ENCODE peak calls at places on chromosomes 16 and 17, in four cellular contexts. Z, L, D and M are unnamed samples.

GRCh38 chr17:59311051-59311468 is 20.4 kb upstream of the YPEL2 start:
- DNase-seq in D (no peak), L (peak), Z (peak), M (peak)

GRCh38 chr16:17416461-17417221 is 54.1 kb downstream of the XYLT1 start:
- DNase-seq in L (no peak), Z (peak), D (no peak), M (no peak)

GRCh38 chr17:53032861-53033271 is 789.9 kb upstream of the KIF2B start:
- DNase-seq in L (peak), D (peak), Z (peak), M (peak)

GRCh38 chr17:66177048-66177447 is 14.9 kb downstream of the CEP112 start:
- DNase-seq in L (no peak), Z (no peak), D (no peak), M (no peak)

GRCh38 chr16:20610892-20611349 is 34.8 kb upstream of the ACSM2B start:
- DNase-seq in Z (no peak), D (no peak), L (no peak), M (no peak)

GRCh38 chr17:81510524-81510797 is 2.1 kb downstream of the ACTG1 start:
- DNase-seq in L (no peak), D (no peak), Z (peak), M (no peak)

GRCh38 chr17:42034059-42034458 is 14.2 kb downstream of the NKIRAS2 start:
- DNase-seq in L (no peak), D (no peak), Z (no peak), M (no peak)

GRCh38 chr16:58098207-58099096 is 30.7 kb downstream of the CFAP20 start:
- DNase-seq in D (no peak), Z (peak), L (no peak), M (no peak)

GRCh38 chr16:84177740-84178070 is 9.2 kb downstream of the TAF1C start:
- DNase-seq in Z (peak), L (no peak), D (no peak), M (peak)

GRCh38 chr16:69448470-69449193 is 24.2 kb downstream of the CYB5B start:
- DNase-seq in L (no peak), D (no peak), Z (peak), M (peak)

GRCh38 chr16:12311887-12312286 is 335.4 kb downstream of the SNX29 start:
- DNase-seq in L (no peak), Z (no peak), D (no peak), M (no peak)

GRCh38 chr17:78628547-78629435 is 51.6 kb upstream of the DNAH17 start:
- DNase-seq in L (no peak), D (no peak), Z (no peak), M (no peak)

GRCh38 chr17:4001048-4001590 is 36.9 kb upstream of the ATP2A3 start:
- DNase-seq in D (no peak), Z (peak), L (no peak), M (no peak)

GRCh38 chr17:47257651-47258339 is 4.2 kb downstream of the ITGB3 start:
- DNase-seq in L (no peak), Z (no peak), D (no peak), M (peak)

GRCh38 chr17:78774956-78775571 is 7.0 kb downstream of the CYTH1 start:
- DNase-seq in D (no peak), L (no peak), Z (no peak), M (no peak)

GRCh38 chr17:37147301-37147812 is 198.6 kb downstream of the AATF start:
- DNase-seq in D (no peak), L (no peak), Z (no peak), M (no peak)

GRCh38 chr17:18182978-18183333 is 672 bp upstream of the ALKBH5 start:
- DNase-seq in L (no peak), Z (peak), D (no peak), M (peak)

GRCh38 chr17:49359990-49360795 is 1.9 kb downstream of the ZNF652 start:
- DNase-seq in D (no peak), Z (peak), L (no peak), M (peak)

GRCh38 chr17:2412561-2413021 is 11.7 kb upstream of the MNT start:
- DNase-seq in D (no peak), L (no peak), Z (peak), M (peak)

GRCh38 chr17:46733837-46734516 is 84.5 kb downstream of the WNT3 start:
- DNase-seq in D (no peak), Z (no peak), L (no peak), M (peak)

GRCh38 chr17:17215575-17215974 is 9.4 kb upstream of the PLD6 start:
- DNase-seq in Z (no peak), D (no peak), L (no peak), M (no peak)

GRCh38 chr17:4340914-4341615 is 25.4 kb downstream of the UBE2G1 start:
- DNase-seq in L (no peak), Z (no peak), D (no peak), M (no peak)

GRCh38 chr17:64332502-64332901 is 58.2 kb downstream of the PECAM1 start:
- DNase-seq in L (no peak), D (no peak), Z (no peak), M (no peak)

GRCh38 chr17:66348605-66349165 is 46.3 kb downstream of the PRKCA start:
- DNase-seq in L (no peak), Z (peak), D (no peak), M (peak)

GRCh38 chr17:78125138-78125913 is 3.2 kb downstream of the TMC6 start:
- DNase-seq in Z (no peak), L (no peak), D (no peak), M (no peak)

GRCh38 chr17:33142703-33143299 is 150.3 kb downstream of the ASIC2 start:
- DNase-seq in D (no peak), Z (peak), L (peak), M (peak)

GRCh38 chr16:84686702-84687298 is 13.0 kb upstream of the USP10 start:
- DNase-seq in Z (no peak), D (no peak), L (no peak), M (no peak)

DNA sequence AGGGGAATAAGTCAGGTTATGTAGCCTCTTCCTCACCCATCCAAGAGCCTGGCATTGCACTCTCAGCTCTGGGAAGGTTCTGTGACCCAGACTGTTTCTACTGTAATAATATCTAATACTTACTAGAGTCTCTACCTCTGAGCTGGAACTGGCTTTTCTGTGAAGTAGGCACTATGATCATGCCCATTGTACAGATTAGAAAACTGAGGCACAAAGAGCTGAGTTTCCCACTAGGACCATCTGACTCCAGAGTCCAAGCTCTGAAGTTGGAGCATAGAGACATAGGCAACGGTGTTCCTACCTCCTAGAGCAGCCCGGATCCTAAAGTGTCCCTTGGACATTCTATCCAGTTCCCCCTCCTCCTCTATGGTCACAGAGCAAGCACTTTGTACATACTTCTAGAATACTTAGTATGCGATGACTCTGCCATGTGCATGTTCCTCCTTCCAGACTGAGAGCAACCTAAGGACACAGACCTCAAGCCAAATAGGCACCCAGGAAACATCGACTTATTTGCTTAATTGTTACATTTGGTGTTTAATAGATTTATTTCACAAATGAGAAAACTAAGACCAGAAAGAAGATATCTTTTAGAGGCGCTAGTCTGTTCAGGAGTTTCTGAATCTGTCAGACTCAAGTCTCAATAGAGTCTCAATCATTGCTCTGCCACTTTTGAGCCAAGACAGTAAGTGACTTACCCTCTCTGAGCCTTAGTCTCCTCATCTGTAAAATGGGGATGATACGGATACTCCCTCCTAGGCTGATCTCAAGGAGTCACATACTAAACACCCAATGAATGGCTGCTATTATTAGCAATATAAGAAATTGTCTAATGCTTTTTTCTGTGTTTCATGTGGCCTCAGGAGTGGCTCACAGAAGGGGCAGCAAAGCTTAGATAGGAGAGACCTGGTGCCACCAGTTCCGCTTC is 3.6 kb downstream of the CLEC19A start:
- DNase-seq in D (no peak), Z (no peak), L (no peak), M (no peak)
- H2BK12ac ChIP-seq in D (peak), Z (no peak), L (peak), M (no peak)

GRCh38 chr17:38609280-38610031 is 3.7 kb upstream of the SRCIN1 start:
- DNase-seq in Z (no peak), D (peak), L (no peak), M (no peak)
- H2BK12ac ChIP-seq in Z (no peak), D (peak), L (no peak), M (no peak)

DNA sequence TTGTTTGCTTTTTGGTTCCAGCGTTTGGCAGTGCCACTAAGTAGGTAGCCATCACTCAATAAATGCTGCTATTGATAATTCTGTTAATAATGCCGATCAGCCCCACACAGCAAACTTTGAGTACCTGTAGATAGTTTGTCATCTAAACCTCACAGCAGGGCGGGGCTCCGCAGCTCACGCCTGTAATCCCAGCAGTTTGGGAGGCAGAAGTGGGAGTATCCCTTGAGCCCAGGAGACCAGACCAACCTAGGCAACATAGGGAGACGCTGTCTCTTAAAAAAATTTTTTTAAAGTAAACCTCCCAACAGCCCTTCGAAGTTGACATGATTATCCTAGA is 1.6 kb downstream of the BFAR start:
- DNase-seq in L (no peak), D (no peak), Z (no peak), M (no peak)
- H2BK12ac ChIP-seq in L (no peak), D (no peak), Z (no peak), M (no peak)

GRCh38 chr17:76500745-76501017 is 542 bp downstream of the RHBDF2 start:
- DNase-seq in Z (no peak), D (no peak), L (no peak), M (no peak)

GRCh38 chr17:76500074-76500744 is 1.0 kb downstream of the RHBDF2 start:
- DNase-seq in D (no peak), L (no peak), Z (no peak), M (no peak)

GRCh38 chr17:76502326-76503211 is 1.3 kb upstream of the RHBDF2 start:
- DNase-seq in Z (no peak), L (no peak), D (no peak), M (no peak)

GRCh38 chr17:76501018-76501826 is at the start of gene RHBDF2:
- DNase-seq in L (peak), D (peak), Z (peak), M (peak)

DNA sequence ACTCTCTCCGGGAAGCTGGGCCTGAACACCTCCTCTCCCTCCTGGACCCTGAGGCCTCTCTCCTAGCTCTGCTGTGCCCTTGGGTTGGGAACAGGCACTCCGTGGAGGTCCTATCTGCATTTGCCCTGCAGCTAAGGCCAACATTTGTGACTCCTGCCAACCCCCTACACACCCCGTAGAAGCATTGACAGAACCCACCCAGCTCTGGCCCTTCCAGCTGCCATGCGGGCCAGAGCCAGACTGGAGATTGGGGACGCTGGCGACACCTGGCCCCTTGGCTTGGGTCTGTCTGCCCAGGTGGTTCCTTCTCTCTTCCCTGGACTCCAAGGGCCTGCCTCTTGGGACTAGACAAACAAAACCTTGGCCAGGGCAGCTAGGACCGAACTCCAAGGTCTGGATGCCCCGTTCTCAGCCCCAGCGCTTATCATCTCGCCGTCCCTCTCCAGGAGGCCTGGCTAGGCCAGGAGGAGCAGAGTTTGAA is 644 bp upstream of the RHBDF2 start:
- DNase-seq in Z (no peak), L (no peak), D (no peak), M (no peak)
- H2BK12ac ChIP-seq in Z (no peak), L (peak), D (peak), M (peak)

GRCh38 chr17:38608648-38609047 is 2.9 kb upstream of the SRCIN1 start:
- DNase-seq in L (no peak), D (no peak), Z (no peak), M (no peak)
- H2BK12ac ChIP-seq in L (no peak), D (peak), Z (no peak), M (no peak)

GRCh38 chr17:29667969-29668368 is 45.3 kb upstream of the CORO6 start:
- DNase-seq in L (no peak), D (no peak), Z (no peak), M (no peak)

GRCh38 chr17:29674270-29674669 is 51.6 kb upstream of the CORO6 start:
- DNase-seq in D (no peak), L (no peak), Z (no peak), M (no peak)

GRCh38 chr17:29677139-29677834 is 54.6 kb upstream of the CORO6 start:
- DNase-seq in Z (no peak), D (no peak), L (no peak), M (peak)

GRCh38 chr17:29671661-29672060 is 48.9 kb upstream of the CORO6 start:
- DNase-seq in Z (no peak), L (no peak), D (no peak), M (no peak)
- H2BK12ac ChIP-seq in Z (no peak), L (no peak), D (no peak), M (no peak)

DNA sequence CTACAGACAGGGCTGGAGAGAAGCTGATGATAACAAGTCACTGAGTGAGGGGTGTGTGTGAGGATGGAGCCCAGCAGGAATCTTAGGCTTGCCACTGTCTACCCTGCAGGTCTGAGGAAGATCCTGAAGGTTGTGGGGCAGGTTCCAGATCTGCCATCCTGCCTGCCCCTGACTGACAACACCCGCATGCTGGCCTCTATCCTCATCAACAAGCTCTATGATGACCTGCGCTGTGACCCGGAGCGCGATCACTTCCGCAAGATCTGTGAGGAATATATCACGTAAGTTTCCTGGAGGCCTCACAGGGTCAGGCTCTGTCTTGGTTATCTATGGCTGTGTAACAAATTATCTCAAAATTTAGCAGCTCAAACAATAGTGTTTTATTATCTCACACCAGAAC is 16.3 kb downstream of the UNC45B start:
- DNase-seq in L (no peak), D (no peak), Z (peak), M (no peak)
- H2BK12ac ChIP-seq in L (no peak), D (no peak), Z (no peak), M (no peak)